ENCODE peak calls at places on chromosome 11, in ten cellular contexts. X is sigmoid colon; V is HFF-Myc; I is stimulated activated CD4-positive, alpha-beta T cell treated with anti-CD3 and anti-CD28 coated beads, Interleukin-15, amount 100 ng/mL, for 1 hour; U is ecto neural progenitor cell; K is omental fat pad; R is A172; F is EL; Y is epithelial cell of esophagus; D is H9. H is an unnamed sample.

GRCh38 chr11:37092487-37092886 is 494.5 kb upstream of the RAG2 start:
- DNase-seq in V (no peak), X (no peak), F (no peak), Y (no peak), K (no peak), R (no peak), U (no peak), I (no peak), D (no peak), H (no peak)

GRCh38 chr11:134562176-134562575 is 150.1 kb upstream of the B3GAT1 start:
- DNase-seq in U (peak; percentile 32), F (no peak), I (no peak), D (no peak), R (no peak), K (no peak), V (no peak), X (peak; percentile 17), Y (no peak), H (peak; percentile 19)

GRCh38 chr11:125207866-125208425 is 43.4 kb downstream of the PKNOX2 start:
- DNase-seq in U (no peak), V (no peak), X (peak; percentile 1), K (no peak), R (no peak), F (no peak), I (no peak), D (no peak), Y (peak; percentile 71), H (no peak)

GRCh38 chr11:47852053-47852452 is 3.9 kb upstream of the NUP160 start:
- DNase-seq in R (peak; percentile 52), Y (no peak), K (no peak), I (no peak), F (no peak), U (no peak), D (no peak), V (no peak), X (no peak), H (no peak)

GRCh38 chr11:3021125-3021524 is 29.0 kb upstream of the NAP1L4 start:
- DNase-seq in F (no peak), D (peak; percentile 68), K (no peak), Y (peak; percentile 69), R (peak; percentile 46), V (no peak), X (no peak), U (peak; percentile 61), I (no peak), H (no peak)

GRCh38 chr11:86069408-86070086 is 663 bp upstream of the PICALM start:
- DNase-seq in R (peak; percentile 98), D (peak; percentile 56), F (peak; percentile 96), U (no peak), V (peak; percentile 92), X (peak; percentile 67), Y (peak; percentile 94), K (no peak), I (no peak), H (no peak)

GRCh38 chr11:119014209-119014924 is 3.8 kb downstream of the RPS25 start:
- DNase-seq in R (no peak), U (no peak), D (no peak), F (no peak), V (no peak), Y (no peak), I (no peak), K (no peak), X (no peak), H (no peak)

GRCh38 chr11:82750643-82751139 is 17.0 kb upstream of the FAM181B start:
- DNase-seq in F (no peak), D (peak; percentile 33), V (no peak), Y (peak; percentile 27), U (peak; percentile 77), I (no peak), K (no peak), R (no peak), X (no peak), H (no peak)

GRCh38 chr11:114072978-114073377 is 13.5 kb downstream of the ZBTB16 start:
- DNase-seq in Y (no peak), I (no peak), X (peak; percentile 63), V (no peak), R (no peak), D (no peak), F (no peak), K (no peak), U (no peak), H (no peak)

GRCh38 chr11:129620705-129621104 is 194.9 kb upstream of the TMEM45B start:
- DNase-seq in I (no peak), F (no peak), Y (peak; percentile 92), U (no peak), R (peak; percentile 27), X (no peak), V (no peak), D (no peak), K (no peak), H (no peak)

GRCh38 chr11:36249271-36249670 is 40.0 kb downstream of the COMMD9 start:
- DNase-seq in R (peak; percentile 48), K (no peak), F (peak; percentile 95), D (no peak), V (peak; percentile 36), X (no peak), U (no peak), Y (peak; percentile 96), I (no peak), H (no peak)

GRCh38 chr11:78300108-78300507 is 111.4 kb downstream of the USP35 start:
- DNase-seq in R (no peak), X (no peak), U (no peak), I (no peak), D (no peak), F (no peak), V (no peak), Y (no peak), K (no peak), H (no peak)

GRCh38 chr11:17803751-17804334 is 69.3 kb downstream of the KCNC1 start:
- DNase-seq in I (no peak), F (no peak), V (no peak), D (no peak), X (no peak), U (no peak), R (no peak), Y (no peak), K (no peak), H (no peak)

GRCh38 chr11:45212566-45213315 is 66.3 kb downstream of the PRDM11 start:
- DNase-seq in F (no peak), I (no peak), X (peak; percentile 70), D (peak; percentile 78), V (no peak), U (peak; percentile 72), Y (no peak), K (no peak), R (no peak), H (no peak)

GRCh38 chr11:29452131-29452530 is 564.7 kb downstream of the KCNA4 start:
- DNase-seq in X (no peak), F (peak; percentile 31), K (no peak), D (no peak), U (no peak), I (no peak), R (peak; percentile 55), Y (peak; percentile 79), V (no peak), H (no peak)

GRCh38 chr11:31645747-31646146 is 136.2 kb downstream of the ELP4 start:
- DNase-seq in X (no peak), I (no peak), F (peak; percentile 85), R (peak; percentile 87), Y (peak; percentile 88), D (no peak), U (no peak), V (peak; percentile 49), K (no peak), H (no peak)